ENCODE peak calls at places on chromosomes 16 and 17, in eight cellular contexts. N, J, Z, R, Q, Y, M and B are unnamed samples.

GRCh38 chr16:24996301-24996700 is 18.9 kb downstream of the ARHGAP17 start:
- DNase-seq in N (peak; percentile 26), J (no peak), Z (no peak), R (no peak), Q (no peak), Y (no peak), M (no peak), B (no peak)

GRCh38 chr17:82320140-82320840 is 2.9 kb upstream of the CD7 start:
- DNase-seq in N (no peak), J (no peak), Z (no peak), R (no peak), Q (no peak), Y (no peak), M (no peak), B (no peak)

GRCh38 chr16:12228607-12229499 is 252.3 kb downstream of the SNX29 start:
- DNase-seq in N (peak; percentile 76), J (peak; percentile 87), Z (no peak), R (peak; percentile 35), Q (no peak), Y (peak; percentile 79), M (peak; percentile 57), B (peak; percentile 74)

GRCh38 chr17:9768381-9768934 is 22.9 kb downstream of the DHRS7C start:
- DNase-seq in N (peak; percentile 56), J (peak; percentile 30), Z (no peak), R (no peak), Q (no peak), Y (peak; percentile 31), M (no peak), B (peak; percentile 40)

GRCh38 chr17:6671431-6671830 is 19.9 kb downstream of the C17orf100 start:
- DNase-seq in N (no peak), J (no peak), Z (no peak), R (no peak), Q (no peak), Y (no peak), M (no peak), B (no peak)

GRCh38 chr17:288802-289356 is 63.7 kb downstream of the RPH3AL start:
- DNase-seq in N (no peak), J (no peak), Z (no peak), R (peak; percentile 5), Q (no peak), Y (no peak), M (no peak), B (no peak)

GRCh38 chr16:10941127-10941933 is 938 bp downstream of the DEXI start:
- DNase-seq in N (no peak), J (no peak), Z (no peak), R (no peak), Q (no peak), Y (no peak), M (no peak), B (no peak)

GRCh38 chr17:2094891-2095535 is 40.1 kb downstream of the HIC1 start:
- DNase-seq in N (peak; percentile 92), J (peak; percentile 62), Z (no peak), R (no peak), Q (no peak), Y (no peak), M (peak; percentile 82), B (peak; percentile 89)

GRCh38 chr16:72848759-72849664 is 198.9 kb downstream of the ZFHX3 start:
- DNase-seq in N (peak; percentile 84), J (peak; percentile 96), Z (no peak), R (peak; percentile 97), Q (no peak), Y (peak; percentile 91), M (peak; percentile 85), B (peak; percentile 98)

GRCh38 chr17:82097187-82097918 is 683 bp downstream of the FASN start:
- DNase-seq in N (peak; percentile 79), J (peak; percentile 72), Z (no peak), R (peak; percentile 69), Q (no peak), Y (peak; percentile 66), M (peak; percentile 44), B (peak; percentile 80)

GRCh38 chr17:42659079-42659931 is at the start of gene TUBG2:
- DNase-seq in N (peak; percentile 91), J (peak; percentile 91), Z (peak; percentile 70), R (peak; percentile 91), Q (peak; percentile 43), Y (peak; percentile 93), M (peak; percentile 78), B (peak; percentile 97)

GRCh38 chr17:79778504-79779087 is 648 bp downstream of the CBX2 start:
- DNase-seq in N (no peak), J (no peak), Z (no peak), R (no peak), Q (no peak), Y (no peak), M (no peak), B (peak; percentile 33)

GRCh38 chr17:27868565-27868964 is 24.6 kb downstream of the LYRM9 start:
- DNase-seq in N (no peak), J (no peak), Z (no peak), R (no peak), Q (no peak), Y (no peak), M (no peak), B (no peak)

GRCh38 chr16:27253526-27253930 is 15.0 kb downstream of the NSMCE1 start:
- DNase-seq in N (peak; percentile 89), J (peak; percentile 88), Z (no peak), R (no peak), Q (no peak), Y (peak; percentile 87), M (peak; percentile 85), B (peak; percentile 82)

GRCh38 chr17:30337393-30337999 is 3.6 kb upstream of the TMIGD1 start:
- DNase-seq in N (no peak), J (peak; percentile 55), Z (no peak), R (no peak), Q (no peak), Y (no peak), M (no peak), B (no peak)

GRCh38 chr17:2749058-2749783 is at the start of gene CCDC92B:
- DNase-seq in N (no peak), J (no peak), Z (no peak), R (no peak), Q (no peak), Y (no peak), M (no peak), B (no peak)

GRCh38 chr17:17693253-17693954 is 12.1 kb downstream of the RAI1 start:
- DNase-seq in N (no peak), J (peak; percentile 42), Z (no peak), R (peak; percentile 68), Q (no peak), Y (no peak), M (no peak), B (peak; percentile 82)

GRCh38 chr16:68264128-68265077 is at the start of gene SLC7A6:
- DNase-seq in N (peak; percentile 67), J (peak; percentile 81), Z (peak; percentile 80), R (peak; percentile 80), Q (peak; percentile 77), Y (peak; percentile 85), M (peak; percentile 59), B (peak; percentile 91)

GRCh38 chr16:59848314-59848713 is 1114.2 kb upstream of the GOT2 start:
- DNase-seq in N (no peak), J (no peak), Z (no peak), R (no peak), Q (no peak), Y (peak; percentile 3), M (no peak), B (peak; percentile 91)

GRCh38 chr16:89701425-89702406 is at the start of gene SPATA2L:
- DNase-seq in N (peak; percentile 93), J (peak; percentile 90), Z (peak; percentile 92), R (peak; percentile 96), Q (peak; percentile 98), Y (peak; percentile 90), M (peak; percentile 85), B (peak; percentile 96)

GRCh38 chr16:85390511-85391174 is 222.5 kb upstream of the GSE1 start:
- DNase-seq in N (peak; percentile 96), J (peak; percentile 93), Z (no peak), R (peak; percentile 97), Q (no peak), Y (peak; percentile 98), M (peak; percentile 90), B (peak; percentile 91)

GRCh38 chr17:51144266-51145022 is 8.9 kb upstream of the NME1 start:
- DNase-seq in N (no peak), J (no peak), Z (no peak), R (no peak), Q (no peak), Y (no peak), M (no peak), B (no peak)

GRCh38 chr17:1931759-1932579 is 93.2 kb downstream of the RTN4RL1 start:
- DNase-seq in N (no peak), J (peak; percentile 29), Z (no peak), R (no peak), Q (no peak), Y (no peak), M (no peak), B (peak; percentile 73)

GRCh38 chr16:24070851-24071250 is 185.3 kb upstream of the CACNG3 start:
- DNase-seq in N (peak; percentile 29), J (peak; percentile 3), Z (no peak), R (peak; percentile 26), Q (peak; percentile 12), Y (peak; percentile 32), M (peak; percentile 6), B (peak; percentile 63)

GRCh38 chr17:17493986-17494466 is 2.2 kb downstream of the RASD1 start:
- DNase-seq in N (no peak), J (no peak), Z (no peak), R (no peak), Q (no peak), Y (no peak), M (no peak), B (peak; percentile 68)

GRCh38 chr17:6046431-6046830 is 23.7 kb upstream of the WSCD1 start:
- DNase-seq in N (no peak), J (no peak), Z (no peak), R (no peak), Q (no peak), Y (no peak), M (no peak), B (peak; percentile 85)

GRCh38 chr16:30585400-30586191 is at the start of gene ZNF785:
- DNase-seq in N (peak; percentile 99), J (peak; percentile 100), Z (peak; percentile 87), R (peak; percentile 98), Q (peak; percentile 88), Y (peak; percentile 99), M (peak; percentile 98), B (peak; percentile 99)

GRCh38 chr17:50303051-50303450 is 28.8 kb downstream of the TMEM92 start:
- DNase-seq in N (no peak), J (no peak), Z (no peak), R (no peak), Q (no peak), Y (no peak), M (no peak), B (no peak)

GRCh38 chr17:66076546-66077190 is 115.3 kb downstream of the CEP112 start:
- DNase-seq in N (no peak), J (peak; percentile 28), Z (no peak), R (no peak), Q (no peak), Y (peak; percentile 5), M (peak; percentile 4), B (no peak)

GRCh38 chr17:65158081-65158480 is 20.9 kb downstream of the RGS9 start:
- DNase-seq in N (no peak), J (no peak), Z (no peak), R (no peak), Q (no peak), Y (no peak), M (no peak), B (no peak)

GRCh38 chr17:9443811-9444210 is 131.8 kb downstream of the STX8 start:
- DNase-seq in N (no peak), J (no peak), Z (no peak), R (no peak), Q (no peak), Y (no peak), M (no peak), B (no peak)

GRCh38 chr16:51839697-51840462 is 688.8 kb upstream of the SALL1 start:
- DNase-seq in N (no peak), J (peak; percentile 68), Z (no peak), R (peak; percentile 28), Q (no peak), Y (peak; percentile 67), M (no peak), B (peak; percentile 71)

GRCh38 chr17:11122908-11123307 is 118.1 kb upstream of the SHISA6 start:
- DNase-seq in N (no peak), J (no peak), Z (no peak), R (peak; percentile 25), Q (no peak), Y (no peak), M (no peak), B (no peak)

GRCh38 chr17:3985800-3986199 is 21.6 kb upstream of the ATP2A3 start:
- DNase-seq in N (no peak), J (no peak), Z (no peak), R (no peak), Q (no peak), Y (no peak), M (no peak), B (no peak)